ENCODE peak calls at places on chromosomes 2 and 18, in six cellular contexts. R is mesenteric fat pad, B is AML-193, Z is colonic mucosa, L is immature natural killer cell, Y is C1 segment of cervical spinal cord. V is an unnamed sample.

GRCh38 chr18:12283256-12283655 is 24.8 kb upstream of the TUBB6 start:
- DNase-seq in B (no peak), R (no peak), Y (no peak), L (no peak), Z (no peak), V (no peak)

GRCh38 chr2:86284987-86285386 is 52.4 kb downstream of the REEP1 start:
- DNase-seq in L (no peak), R (peak; percentile 51), B (no peak), Y (no peak), Z (no peak), V (no peak)

GRCh38 chr2:201366166-201366565 is 9.0 kb upstream of the FLACC1 start:
- DNase-seq in L (no peak), Z (no peak), R (no peak), B (no peak), Y (no peak), V (no peak)

GRCh38 chr2:68045337-68045736 is 17.5 kb downstream of the C1D start:
- DNase-seq in Z (no peak), R (no peak), B (no peak), L (no peak), Y (no peak), V (no peak)

GRCh38 chr18:79681484-79682387 is 2.1 kb downstream of the CTDP1 start:
- DNase-seq in Y (no peak), Z (peak; percentile 85), L (peak; percentile 57), R (peak; percentile 81), B (peak; percentile 50), V (no peak)

GRCh38 chr18:75959150-75959549 is 531.6 kb upstream of the SMIM21 start:
- DNase-seq in R (no peak), Z (no peak), L (no peak), Y (no peak), B (no peak), V (no peak)

GRCh38 chr2:128591841-128592822 is 273.5 kb upstream of the HS6ST1 start:
- DNase-seq in R (peak; percentile 65), B (no peak), Z (no peak), Y (no peak), L (no peak), V (no peak)

GRCh38 chr2:49914281-49914680 is 760.0 kb upstream of the FSHR start:
- DNase-seq in B (no peak), L (no peak), R (no peak), Y (no peak), Z (no peak), V (no peak)

GRCh38 chr18:48181857-48182430 is 227.2 kb downstream of the ZBTB7C start:
- DNase-seq in L (no peak), R (no peak), B (no peak), Z (no peak), Y (no peak), V (no peak)

GRCh38 chr2:199883474-199884212 is 27.4 kb upstream of the C2orf69 start:
- DNase-seq in B (no peak), L (no peak), Z (no peak), Y (no peak), R (no peak), V (no peak)

GRCh38 chr2:5070257-5070656 is 621.9 kb upstream of the SOX11 start:
- DNase-seq in R (no peak), B (peak; percentile 0), Y (no peak), Z (no peak), L (no peak), V (no peak)

GRCh38 chr18:10038268-10038667 is 124.5 kb downstream of the VAPA start:
- DNase-seq in R (no peak), L (no peak), Z (no peak), B (no peak), Y (no peak), V (no peak)

GRCh38 chr2:174939046-174939445 is 66.1 kb downstream of the CHN1 start:
- DNase-seq in B (no peak), Z (no peak), Y (no peak), R (no peak), L (no peak), V (no peak)

GRCh38 chr2:47309952-47310800 is 92.8 kb upstream of the MSH2 start:
- DNase-seq in Z (peak; percentile 77), L (no peak), Y (peak; percentile 46), R (no peak), B (peak; percentile 84), V (peak; percentile 58)

GRCh38 chr2:54041135-54041534 is 70.3 kb upstream of the PSME4 start:
- DNase-seq in R (no peak), B (no peak), L (peak; percentile 49), Y (no peak), Z (no peak), V (no peak)

GRCh38 chr2:100588071-100588786 is 25.4 kb downstream of the PDCL3 start:
- DNase-seq in L (peak; percentile 74), B (peak; percentile 19), Y (no peak), Z (no peak), R (no peak), V (no peak)

GRCh38 chr2:152222975-152223638 is 47.5 kb upstream of the STAM2 start:
- DNase-seq in Z (peak; percentile 58), L (no peak), B (no peak), R (no peak), Y (peak; percentile 11), V (no peak)

GRCh38 chr2:171410624-171411023 is 23.2 kb downstream of the METTL8 start:
- DNase-seq in Z (no peak), L (no peak), R (no peak), Y (no peak), B (no peak), V (no peak)

GRCh38 chr2:237478969-237479368 is 8.1 kb upstream of the MLPH start:
- DNase-seq in L (no peak), B (no peak), Z (no peak), Y (no peak), R (no peak), V (no peak)

GRCh38 chr2:231929961-231930600 is 3.9 kb upstream of the NPPC start:
- DNase-seq in B (no peak), Z (no peak), Y (no peak), R (peak; percentile 86), L (no peak), V (no peak)

GRCh38 chr2:218059289-218059688 is 9.8 kb upstream of the RUFY4 start:
- DNase-seq in B (no peak), Z (no peak), R (no peak), L (no peak), Y (no peak), V (no peak)

GRCh38 chr2:144354953-144355352 is 165.0 kb downstream of the ZEB2 start:
- DNase-seq in Y (no peak), B (no peak), Z (no peak), R (no peak), L (no peak), V (no peak)

GRCh38 chr18:1488957-1489356 is 584.3 kb downstream of the ADCYAP1 start:
- DNase-seq in B (no peak), R (no peak), Z (no peak), Y (no peak), L (no peak), V (no peak)

GRCh38 chr2:26584191-26584590 is 57.0 kb downstream of the CIB4 start:
- DNase-seq in Z (no peak), B (no peak), L (no peak), R (peak; percentile 82), Y (no peak), V (no peak)

GRCh38 chr2:46171441-46171953 is 125.7 kb upstream of the EPAS1 start:
- DNase-seq in B (no peak), R (peak; percentile 75), Y (no peak), L (no peak), Z (no peak), V (no peak)

GRCh38 chr2:11582526-11583202 is 48.8 kb downstream of the GREB1 start:
- DNase-seq in B (peak; percentile 45), Z (peak; percentile 67), R (no peak), Y (peak; percentile 61), L (peak; percentile 19), V (peak; percentile 25)

GRCh38 chr2:134411279-134411827 is 157.5 kb downstream of the MGAT5 start:
- DNase-seq in R (no peak), Y (no peak), Z (no peak), B (no peak), L (no peak), V (no peak)

GRCh38 chr2:74694281-74694680 is 40.2 kb downstream of the SEMA4F start:
- DNase-seq in Z (peak; percentile 47), Y (no peak), L (no peak), R (no peak), B (peak; percentile 54), V (no peak)

GRCh38 chr2:197327776-197328169 is 17.2 kb upstream of the ANKRD44 start:
- DNase-seq in L (no peak), B (no peak), R (no peak), Y (no peak), Z (no peak), V (no peak)

GRCh38 chr18:11808001-11808855 is 43.0 kb upstream of the CHMP1B start:
- DNase-seq in Z (no peak), B (no peak), R (no peak), L (no peak), Y (no peak), V (no peak)

GRCh38 chr18:46407471-46408166 is 249.4 kb downstream of the LOXHD1 start:
- DNase-seq in Y (no peak), Z (no peak), B (no peak), R (no peak), L (no peak), V (no peak)